ENCODE peak calls at places on chromosomes 6 and 20, in ten cellular contexts. Z is foreskin fibroblast, W is NCI-H1694 treated with DMSO at 0.1 percent for 48 hours, B is NCI-H345, F is KG1, J is AG04450, D is Daoy, I is NCI-H1092, Y is HuH-7.5, K is Right ventricle myocardium inferior. Q is an unnamed sample.

GRCh38 chr6:113854531-113855499 is 2.3 kb upstream of the MARCKS start:
- DNase-seq in Z (peak; percentile 68), W (peak; percentile 69), B (peak; percentile 90), F (no peak), J (peak; percentile 63), D (peak; percentile 91), I (peak; percentile 88), Y (peak; percentile 73), K (peak; percentile 89), Q (peak; percentile 77)

GRCh38 chr20:32846852-32847251 is 11.9 kb upstream of the EFCAB8 start:
- DNase-seq in Z (no peak), W (no peak), B (no peak), F (no peak), J (no peak), D (no peak), I (no peak), Y (no peak), K (no peak), Q (no peak)

GRCh38 chr20:32501709-32502108 is 83.4 kb downstream of the NOL4L start:
- DNase-seq in Z (no peak), W (no peak), B (no peak), F (no peak), J (no peak), D (peak; percentile 29), I (no peak), Y (no peak), K (no peak), Q (no peak)

GRCh38 chr20:9072741-9073310 is 3.9 kb downstream of the PLCB4 start:
- DNase-seq in Z (no peak), W (no peak), B (no peak), F (no peak), J (no peak), D (peak; percentile 27), I (no peak), Y (no peak), K (no peak), Q (no peak)

GRCh38 chr6:109467696-109468095 is 12.1 kb upstream of the MICAL1 start:
- DNase-seq in Z (no peak), W (no peak), B (no peak), F (no peak), J (no peak), D (no peak), I (no peak), Y (no peak), K (no peak), Q (no peak)

GRCh38 chr20:3808141-3808479 is 12.0 kb downstream of the CDC25B start:
- DNase-seq in Z (peak; percentile 95), W (peak; percentile 8), B (peak; percentile 56), F (no peak), J (peak; percentile 92), D (peak; percentile 95), I (peak; percentile 31), Y (no peak), K (peak; percentile 88), Q (peak; percentile 87)

GRCh38 chr6:96675617-96676016 is 112.7 kb downstream of the FHL5 start:
- DNase-seq in Z (no peak), W (peak; percentile 7), B (peak; percentile 73), F (no peak), J (no peak), D (no peak), I (peak; percentile 46), Y (no peak), K (no peak), Q (no peak)

GRCh38 chr20:3671986-3672863 is 9.0 kb upstream of the GFRA4 start:
- DNase-seq in Z (no peak), W (no peak), B (no peak), F (no peak), J (no peak), D (no peak), I (no peak), Y (no peak), K (peak; percentile 39), Q (no peak)

GRCh38 chr6:56349196-56349595 is 101.8 kb upstream of the COL21A1 start:
- DNase-seq in Z (no peak), W (no peak), B (no peak), F (no peak), J (no peak), D (no peak), I (no peak), Y (no peak), K (no peak), Q (no peak)

GRCh38 chr20:53736122-53736756 is 142.6 kb upstream of the ZNF217 start:
- DNase-seq in Z (no peak), W (peak; percentile 69), B (no peak), F (no peak), J (no peak), D (no peak), I (no peak), Y (no peak), K (no peak), Q (no peak)

GRCh38 chr6:166952567-166953464 is 3.5 kb downstream of the RNASET2 start:
- DNase-seq in Z (no peak), W (no peak), B (no peak), F (no peak), J (no peak), D (no peak), I (no peak), Y (no peak), K (no peak), Q (no peak)

GRCh38 chr20:55488593-55488992 is 516.7 kb downstream of the CBLN4 start:
- DNase-seq in Z (no peak), W (no peak), B (no peak), F (no peak), J (no peak), D (no peak), I (no peak), Y (no peak), K (no peak), Q (no peak)

GRCh38 chr20:56974499-56975250 is 291.8 kb downstream of the BMP7 start:
- DNase-seq in Z (peak; percentile 62), W (no peak), B (peak; percentile 50), F (no peak), J (no peak), D (peak; percentile 66), I (peak; percentile 8), Y (peak; percentile 43), K (no peak), Q (peak; percentile 72)

GRCh38 chr20:14521436-14521835 is 184.0 kb upstream of the FLRT3 start:
- DNase-seq in Z (peak; percentile 16), W (no peak), B (no peak), F (no peak), J (no peak), D (no peak), I (no peak), Y (no peak), K (no peak), Q (no peak)

GRCh38 chr6:168709034-168709433 is 268.1 kb downstream of the SMOC2 start:
- DNase-seq in Z (no peak), W (no peak), B (no peak), F (no peak), J (no peak), D (no peak), I (no peak), Y (no peak), K (no peak), Q (no peak)

GRCh38 chr6:128532827-128533226 is 12.4 kb upstream of the PTPRK start:
- DNase-seq in Z (no peak), W (no peak), B (no peak), F (no peak), J (no peak), D (peak; percentile 34), I (no peak), Y (no peak), K (no peak), Q (peak; percentile 12)

GRCh38 chr6:84161190-84161589 is 66.3 kb downstream of the CEP162 start:
- DNase-seq in Z (no peak), W (no peak), B (no peak), F (no peak), J (no peak), D (no peak), I (no peak), Y (no peak), K (no peak), Q (no peak)

Q was measured in AG08395.